ENCODE peak calls at places on chromosome 10, in seven cellular contexts. X is neuronal stem cell, K is IMR-90, D is mesendoderm, U is H1, R is mesenchymal stem cell, H is trophoblast cell. C is an unnamed sample.

GRCh38 chr10:83522881-83523386 is 616.4 kb upstream of the GHITM start:
- DNase-seq in X (no peak), K (no peak), D (peak), U (no peak), R (peak), H (peak), C (no peak)

GRCh38 chr10:90862908-90863514 is 5.2 kb upstream of the HTR7 start:
- DNase-seq in X (no peak), K (peak), D (peak), U (no peak), R (peak), H (no peak), C (no peak)

GRCh38 chr10:74213571-74214162 is 62.6 kb downstream of the ADK start:
- DNase-seq in X (no peak), K (peak), D (peak), U (no peak), R (peak), H (peak), C (no peak)

GRCh38 chr10:101014966-101015581 is 15.5 kb downstream of the LZTS2 start:
- DNase-seq in X (no peak), K (peak), D (no peak), U (no peak), R (peak), H (no peak), C (no peak)

GRCh38 chr10:95247200-95247880 is 43.5 kb downstream of the PDLIM1 start:
- DNase-seq in X (no peak), K (peak), D (peak), U (no peak), R (peak), H (no peak), C (no peak)

GRCh38 chr10:69123306-69123746 is 652 bp upstream of the VPS26A start:
- DNase-seq in X (no peak), K (peak), D (no peak), U (no peak), R (peak), H (no peak), C (no peak)

GRCh38 chr10:132735923-132736391 is 50.0 kb downstream of the NKX6-2 start:
- DNase-seq in X (no peak), K (no peak), D (no peak), U (no peak), R (no peak), H (no peak), C (no peak)

GRCh38 chr10:20871970-20872369 is 25.1 kb downstream of the NEBL start:
- DNase-seq in X (no peak), K (no peak), D (no peak), U (no peak), R (no peak), H (no peak), C (no peak)

GRCh38 chr10:21517134-21517982 is 8.1 kb downstream of the SKIDA1 start:
- DNase-seq in X (no peak), K (peak), D (peak), U (peak), R (peak), H (peak), C (peak)

GRCh38 chr10:119401671-119402395 is 140.7 kb downstream of the RGS10 start:
- DNase-seq in X (no peak), K (peak), D (peak), U (no peak), R (peak), H (peak), C (no peak)

GRCh38 chr10:96233959-96234358 is 37.4 kb downstream of the BLNK start:
- DNase-seq in X (no peak), K (no peak), D (no peak), U (no peak), R (no peak), H (no peak), C (no peak)

GRCh38 chr10:48490576-48491345 is 114.1 kb downstream of the ARHGAP22 start:
- DNase-seq in X (no peak), K (no peak), D (no peak), U (peak), R (no peak), H (no peak), C (no peak)

GRCh38 chr10:133013478-133013877 is 71.1 kb upstream of the CFAP46 start:
- DNase-seq in X (no peak), K (no peak), D (no peak), U (no peak), R (no peak), H (no peak), C (no peak)

GRCh38 chr10:110168601-110169481 is 38.6 kb upstream of the MXI1 start:
- DNase-seq in X (no peak), K (no peak), D (peak), U (peak), R (no peak), H (no peak), C (peak)

GRCh38 chr10:129934196-129934925 is 29.7 kb downstream of the EBF3 start:
- DNase-seq in X (no peak), K (no peak), D (no peak), U (no peak), R (no peak), H (no peak), C (no peak)

GRCh38 chr10:129935861-129936140 is 28.3 kb downstream of the EBF3 start:
- DNase-seq in X (no peak), K (no peak), D (no peak), U (no peak), R (no peak), H (no peak), C (no peak)

GRCh38 chr10:129936923-129937300 is 27.2 kb downstream of the EBF3 start:
- DNase-seq in X (no peak), K (no peak), D (no peak), U (no peak), R (no peak), H (no peak), C (no peak)

GRCh38 chr10:129936266-129936922 is 27.7 kb downstream of the EBF3 start:
- DNase-seq in X (no peak), K (no peak), D (no peak), U (no peak), R (no peak), H (no peak), C (no peak)

GRCh38 chr10:129935102-129935860 is 28.8 kb downstream of the EBF3 start:
- DNase-seq in X (no peak), K (no peak), D (no peak), U (no peak), R (no peak), H (no peak), C (no peak)
- H2BK120ac ChIP-seq in X (no peak), K (no peak), D (no peak), U (no peak), R (no peak), H (no peak), C (no peak)

GRCh38 chr10:50627896-50628295 is 4.1 kb upstream of the SGMS1 start:
- DNase-seq in X (no peak), K (no peak), D (no peak), U (no peak), R (no peak), H (peak), C (no peak)

GRCh38 chr10:50631052-50631451 is 7.3 kb upstream of the SGMS1 start:
- DNase-seq in X (no peak), K (no peak), D (no peak), U (no peak), R (no peak), H (no peak), C (no peak)

GRCh38 chr10:50625663-50626062 is 1.9 kb upstream of the SGMS1 start:
- DNase-seq in X (peak), K (no peak), D (peak), U (no peak), R (no peak), H (no peak), C (no peak)

GRCh38 chr10:50627443-50627842 is 3.7 kb upstream of the SGMS1 start:
- DNase-seq in X (no peak), K (no peak), D (no peak), U (no peak), R (no peak), H (peak), C (no peak)

DNA sequence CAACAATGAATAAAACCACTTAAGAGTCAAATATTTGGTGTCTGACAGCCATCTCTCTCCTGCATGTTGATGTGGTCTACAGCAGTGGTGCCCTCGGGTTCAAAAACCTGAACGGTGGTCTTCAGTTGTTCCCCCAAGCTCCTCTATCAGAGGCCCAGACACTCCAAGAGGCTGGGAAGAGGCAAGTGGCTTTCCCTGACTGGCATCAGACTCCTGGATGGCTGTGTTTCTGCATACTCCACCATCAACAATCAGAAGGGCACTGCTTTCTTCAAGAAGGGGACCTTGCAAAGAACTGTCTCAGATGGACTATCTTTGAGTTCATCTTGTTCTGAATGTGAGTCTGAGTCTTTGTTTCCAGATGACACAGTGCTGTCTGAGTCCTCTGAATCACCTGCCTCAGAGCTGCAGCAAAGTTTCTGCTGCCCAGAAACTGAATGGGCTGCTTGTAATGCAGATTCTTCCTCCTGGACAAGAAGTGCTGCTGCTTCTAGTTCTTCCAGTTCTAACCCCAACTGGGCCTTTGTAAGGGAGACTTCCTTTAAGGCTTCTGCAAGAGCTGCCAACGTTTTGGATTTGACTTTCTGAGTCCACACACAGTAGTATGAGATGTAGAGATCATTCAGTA is 5.9 kb upstream of the SGMS1 start:
- DNase-seq in X (no peak), K (peak), D (no peak), U (no peak), R (no peak), H (no peak), C (no peak)
- H2BK120ac ChIP-seq in X (no peak), K (no peak), D (no peak), U (peak), R (no peak), H (no peak), C (no peak)

GRCh38 chr10:93859049-93859655 is 34.6 kb upstream of the SLC35G1 start:
- DNase-seq in X (no peak), K (peak), D (no peak), U (no peak), R (peak), H (no peak), C (no peak)
- H2BK120ac ChIP-seq in X (no peak), K (no peak), D (no peak), U (no peak), R (no peak), H (no peak), C (no peak)

GRCh38 chr10:27312854-27313253 is 72.3 kb upstream of the ACBD5 start:
- DNase-seq in X (no peak), K (no peak), D (no peak), U (no peak), R (no peak), H (no peak), C (no peak)
- H2BK120ac ChIP-seq in X (no peak), K (no peak), D (no peak), U (no peak), R (no peak), H (no peak), C (no peak)

GRCh38 chr10:1199897-1200721 is 143.9 kb downstream of the WDR37 start:
- DNase-seq in X (no peak), K (no peak), D (no peak), U (peak), R (no peak), H (no peak), C (peak)
- H2BK120ac ChIP-seq in X (no peak), K (no peak), D (no peak), U (no peak), R (no peak), H (no peak), C (no peak)

GRCh38 chr10:27297848-27298524 is 57.4 kb upstream of the ACBD5 start:
- DNase-seq in X (no peak), K (no peak), D (no peak), U (no peak), R (no peak), H (no peak), C (no peak)
- H2BK120ac ChIP-seq in X (no peak), K (no peak), D (no peak), U (no peak), R (no peak), H (no peak), C (no peak)

DNA sequence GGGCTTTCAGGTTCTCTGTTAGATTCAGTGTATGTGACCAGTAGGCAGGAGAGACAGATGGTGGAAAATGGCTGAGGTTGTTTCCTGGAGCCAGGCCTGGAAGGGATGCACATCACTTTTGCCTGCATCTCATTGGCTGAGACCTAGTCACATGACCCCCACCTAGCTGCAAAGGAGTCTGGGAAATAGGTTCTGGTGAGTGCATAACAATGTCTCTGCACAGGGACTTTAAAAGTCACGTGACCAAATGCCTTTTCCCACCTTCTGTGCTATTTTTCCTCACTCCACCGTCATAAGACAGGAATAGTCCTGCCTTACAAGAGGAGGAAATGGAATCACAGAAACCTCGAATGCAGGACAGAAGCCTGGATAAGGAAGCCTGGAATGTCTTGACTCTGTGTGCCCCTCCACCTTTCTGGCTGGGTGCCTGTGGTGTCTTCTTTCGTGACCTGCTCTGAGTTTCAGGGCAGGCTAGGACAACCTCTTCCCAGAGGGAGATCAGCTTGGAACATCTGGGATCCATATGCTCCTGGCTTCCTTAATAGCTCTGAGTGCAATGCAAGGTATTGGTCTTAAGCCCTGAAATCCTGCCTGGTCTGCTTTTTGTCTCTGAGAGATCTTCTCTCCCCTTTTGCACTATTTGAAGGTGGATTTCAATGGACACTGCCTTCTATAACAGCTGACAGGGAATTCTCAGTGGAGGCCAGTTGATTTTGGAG is 139.9 kb upstream of the ZNF438 start:
- DNase-seq in X (no peak), K (peak), D (no peak), U (no peak), R (peak), H (no peak), C (no peak)
- H2BK120ac ChIP-seq in X (no peak), K (no peak), D (no peak), U (no peak), R (no peak), H (no peak), C (no peak)

GRCh38 chr10:128568979-128569378 is 442.8 kb upstream of the MKI67 start:
- DNase-seq in X (no peak), K (no peak), D (no peak), U (no peak), R (no peak), H (no peak), C (no peak)
- H2BK120ac ChIP-seq in X (no peak), K (no peak), D (no peak), U (no peak), R (no peak), H (no peak), C (no peak)

DNA sequence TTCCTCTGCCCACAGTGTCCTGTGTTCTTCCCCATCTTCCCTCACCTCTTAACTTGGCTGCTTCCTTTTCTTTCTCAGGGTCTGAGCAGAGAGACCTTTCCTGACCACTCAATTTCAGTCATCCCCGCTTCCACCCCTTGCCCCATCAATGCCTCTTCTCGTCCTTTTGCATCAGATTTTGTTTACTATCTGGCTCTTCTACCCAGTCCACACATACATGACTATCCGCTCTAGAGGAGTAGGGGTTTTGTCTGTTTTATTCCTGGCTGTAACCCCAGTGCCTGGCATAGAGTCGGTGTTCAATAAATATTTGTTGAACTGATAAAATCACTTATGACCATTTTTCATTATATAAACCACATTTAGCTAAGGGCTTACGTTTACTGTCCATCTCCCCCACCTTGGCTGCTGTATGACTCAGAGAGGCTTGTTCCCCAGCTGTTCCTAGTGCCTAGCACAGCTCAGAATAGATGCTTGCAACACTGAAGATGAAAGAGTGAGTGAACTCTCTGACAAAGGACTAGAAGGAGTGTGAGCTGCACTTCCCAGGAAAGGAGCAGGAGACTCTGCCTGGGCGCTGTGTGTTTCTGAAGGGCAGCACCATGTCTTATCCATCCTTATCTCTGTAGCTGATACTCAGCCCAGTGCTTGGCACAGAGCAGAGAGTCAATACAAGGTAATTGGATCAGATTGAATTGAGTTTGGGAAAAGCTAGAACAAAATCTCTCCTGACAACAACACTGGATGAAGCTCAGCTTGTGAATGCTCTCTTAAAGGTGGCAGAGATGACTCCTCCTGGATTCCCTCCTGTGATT is 21.9 kb downstream of the ARID5B start:
- DNase-seq in X (no peak), K (peak), D (no peak), U (no peak), R (peak), H (no peak), C (no peak)
- H2BK120ac ChIP-seq in X (no peak), K (peak), D (no peak), U (no peak), R (no peak), H (no peak), C (no peak)

DNA sequence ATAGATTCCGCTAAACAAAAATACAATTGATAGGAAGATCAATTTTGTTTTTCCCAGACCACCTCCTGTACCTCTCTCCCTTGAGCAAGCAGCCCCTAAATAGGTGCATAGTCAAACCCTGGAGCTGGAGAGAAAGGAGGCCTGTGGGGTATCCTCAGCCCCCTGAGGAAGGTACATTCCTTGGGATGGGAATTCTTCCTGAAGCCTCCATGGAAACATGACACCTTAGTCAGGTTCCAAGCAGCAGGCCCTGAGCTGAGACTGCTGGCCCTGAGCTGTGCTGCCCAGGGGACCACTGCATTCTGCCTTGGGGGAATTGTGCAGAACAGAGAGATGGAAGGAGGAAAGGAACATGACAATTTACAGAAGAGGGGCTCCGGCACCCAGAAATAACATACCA is 7.4 kb downstream of the HNRNPF start:
- DNase-seq in X (no peak), K (no peak), D (peak), U (no peak), R (no peak), H (no peak), C (peak)
- H2BK120ac ChIP-seq in X (no peak), K (no peak), D (no peak), U (no peak), R (no peak), H (no peak), C (no peak)

C was measured in H9.